ENCODE peak calls at places on chromosome 3, in five cellular contexts. N is A549, Y is T47D, E is NCI-H774, R is AG08396. F is an unnamed sample.

GRCh38 chr3:177443469-177443868 is 246.2 kb upstream of the TBL1XR1 start:
- DNase-seq in N (no peak), Y (peak; percentile 61), E (no peak), R (no peak), F (no peak)

GRCh38 chr3:89180334-89180733 is 72.9 kb downstream of the EPHA3 start:
- DNase-seq in N (no peak), Y (no peak), E (no peak), R (no peak), F (no peak)

GRCh38 chr3:134381836-134382442 is 7.7 kb upstream of the AMOTL2 start:
- DNase-seq in N (no peak), Y (peak; percentile 85), E (peak; percentile 20), R (no peak), F (no peak)

GRCh38 chr3:131221731-131222130 is 159.8 kb upstream of the NUDT16 start:
- DNase-seq in N (peak; percentile 3), Y (no peak), E (no peak), R (peak; percentile 5), F (no peak)

GRCh38 chr3:114496021-114496434 is 202.2 kb downstream of the TIGIT start:
- DNase-seq in N (peak; percentile 50), Y (no peak), E (no peak), R (peak; percentile 27), F (peak; percentile 36)

GRCh38 chr3:197519801-197520211 is 36.0 kb downstream of the BDH1 start:
- DNase-seq in N (peak; percentile 66), Y (no peak), E (no peak), R (no peak), F (no peak)

GRCh38 chr3:3177861-3178497 is 1.5 kb downstream of the CRBN start:
- DNase-seq in N (no peak), Y (no peak), E (no peak), R (peak; percentile 29), F (no peak)

GRCh38 chr3:152056481-152056880 is 183.0 kb downstream of the SUCNR1 start:
- DNase-seq in N (no peak), Y (no peak), E (no peak), R (no peak), F (no peak)

GRCh38 chr3:182149594-182149993 is 437.9 kb downstream of the SOX2 start:
- DNase-seq in N (no peak), Y (no peak), E (no peak), R (no peak), F (no peak)

GRCh38 chr3:73621388-73621787 is 3.4 kb downstream of the PDZRN3 start:
- DNase-seq in N (no peak), Y (no peak), E (no peak), R (no peak), F (no peak)

GRCh38 chr3:124053871-124054270 is 61.9 kb upstream of the ROPN1 start:
- DNase-seq in N (no peak), Y (no peak), E (no peak), R (no peak), F (no peak)

GRCh38 chr3:109952924-109953323 is 615.6 kb upstream of the DPPA4 start:
- DNase-seq in N (no peak), Y (no peak), E (no peak), R (no peak), F (no peak)

F was measured in left cardiac atrium.